ENCODE peak calls at places on chromosome 6, in ten cellular contexts. X is NCI-H524 treated with DMSO at 0.1 percent for 48 hours, T is amniotic stem cell, J is T-cell, A is anterior cingulate cortex, I is nephron progenitor cell, K is renal cortical epithelial cell, Y is SK-MEL-5, M is left cardiac atrium, P is GM12865. R is an unnamed sample.

GRCh38 chr6:55174211-55175013 is at the start of gene HCRTR2:
- DNase-seq in X (no peak), T (no peak), J (no peak), A (no peak), I (peak; percentile 30), K (no peak), Y (no peak), M (no peak), P (no peak), R (no peak)

GRCh38 chr6:68575765-68576439 is 59.2 kb upstream of the ADGRB3 start:
- DNase-seq in X (no peak), T (no peak), J (no peak), A (peak; percentile 20), I (peak; percentile 65), K (peak; percentile 56), Y (peak; percentile 97), M (no peak), P (no peak), R (peak; percentile 69)

GRCh38 chr6:15274696-15275387 is 29.0 kb downstream of the JARID2 start:
- DNase-seq in X (no peak), T (no peak), J (no peak), A (no peak), I (no peak), K (peak; percentile 42), Y (peak; percentile 31), M (no peak), P (no peak), R (no peak)

GRCh38 chr6:80454661-80455365 is 348.3 kb downstream of the BCKDHB start:
- DNase-seq in X (no peak), T (no peak), J (no peak), A (no peak), I (no peak), K (no peak), Y (no peak), M (no peak), P (no peak), R (no peak)

GRCh38 chr6:168636147-168636982 is 195.4 kb downstream of the SMOC2 start:
- DNase-seq in X (no peak), T (no peak), J (no peak), A (no peak), I (no peak), K (no peak), Y (no peak), M (no peak), P (no peak), R (no peak)

GRCh38 chr6:35804996-35805736 is at the start of gene LHFPL5:
- DNase-seq in X (no peak), T (no peak), J (peak; percentile 20), A (no peak), I (peak; percentile 93), K (no peak), Y (peak; percentile 30), M (peak; percentile 40), P (peak; percentile 30), R (peak; percentile 77)

GRCh38 chr6:46454691-46455090 is 36.6 kb downstream of the RCAN2 start:
- DNase-seq in X (no peak), T (no peak), J (no peak), A (no peak), I (no peak), K (no peak), Y (no peak), M (no peak), P (no peak), R (no peak)

GRCh38 chr6:39065561-39065960 is 17.0 kb downstream of the GLP1R start:
- DNase-seq in X (no peak), T (no peak), J (no peak), A (no peak), I (no peak), K (no peak), Y (no peak), M (peak; percentile 12), P (no peak), R (no peak)

GRCh38 chr6:149032599-149033405 is 284.7 kb upstream of the TAB2 start:
- DNase-seq in X (no peak), T (peak; percentile 14), J (no peak), A (no peak), I (no peak), K (peak; percentile 91), Y (no peak), M (no peak), P (peak; percentile 88), R (no peak)

GRCh38 chr6:16985484-16986284 is 116.2 kb upstream of the STMND1 start:
- DNase-seq in X (no peak), T (peak; percentile 64), J (no peak), A (no peak), I (no peak), K (peak; percentile 47), Y (no peak), M (peak; percentile 36), P (no peak), R (no peak)

GRCh38 chr6:105993769-105994521 is 92.2 kb upstream of the PRDM1 start:
- DNase-seq in X (no peak), T (no peak), J (peak; percentile 28), A (no peak), I (peak; percentile 63), K (no peak), Y (no peak), M (peak; percentile 35), P (peak; percentile 55), R (peak; percentile 34)

GRCh38 chr6:125230674-125231073 is 71.1 kb downstream of the HDDC2 start:
- DNase-seq in X (no peak), T (no peak), J (no peak), A (no peak), I (no peak), K (no peak), Y (no peak), M (no peak), P (no peak), R (no peak)

GRCh38 chr6:124536792-124537191 is 425.4 kb upstream of the RNF217 start:
- DNase-seq in X (no peak), T (no peak), J (no peak), A (no peak), I (no peak), K (no peak), Y (no peak), M (no peak), P (no peak), R (no peak)

GRCh38 chr6:75892384-75892783 is 143.3 kb downstream of the MYO6 start:
- DNase-seq in X (peak; percentile 47), T (no peak), J (no peak), A (no peak), I (no peak), K (no peak), Y (no peak), M (no peak), P (no peak), R (no peak)

GRCh38 chr6:159800141-159800865 is at the start of gene PNLDC1:
- DNase-seq in X (no peak), T (no peak), J (no peak), A (no peak), I (no peak), K (no peak), Y (no peak), M (no peak), P (no peak), R (no peak)